ENCODE peak calls at places on chromosomes 16 and 17, in seven cellular contexts. One of them, this sample, is unnamed.

GRCh38 chr16:8323153-8323552 is 267.2 kb downstream of the TMEM114 start:
- DNase-seq in bronchial epithelial cell: no peak
- DNase-seq in GM10248: no peak
- DNase-seq in stomach: no peak
- DNase-seq in HCT116: no peak
- DNase-seq in K562: no peak
- DNase-seq in neural progenitor cell: no peak
- DNase-seq in this sample: no peak

GRCh38 chr16:56689171-56689570 is 6.9 kb downstream of the MT1X start:
- DNase-seq in bronchial epithelial cell: peak; percentile 74
- DNase-seq in GM10248: no peak
- DNase-seq in stomach: no peak
- DNase-seq in HCT116: no peak
- DNase-seq in K562: no peak
- DNase-seq in neural progenitor cell: no peak
- DNase-seq in this sample: no peak

GRCh38 chr16:87942680-87943079 is 6.4 kb upstream of the CA5A start:
- DNase-seq in bronchial epithelial cell: no peak
- DNase-seq in GM10248: no peak
- DNase-seq in stomach: no peak
- DNase-seq in HCT116: no peak
- DNase-seq in K562: no peak
- DNase-seq in neural progenitor cell: no peak
- DNase-seq in this sample: no peak

GRCh38 chr16:82055117-82055516 is 20.1 kb downstream of the HSD17B2 start:
- DNase-seq in bronchial epithelial cell: no peak
- DNase-seq in GM10248: no peak
- DNase-seq in stomach: no peak
- DNase-seq in HCT116: no peak
- DNase-seq in K562: no peak
- DNase-seq in neural progenitor cell: no peak
- DNase-seq in this sample: no peak

GRCh38 chr16:68733570-68733969 is 3.5 kb upstream of the CDH1 start:
- DNase-seq in bronchial epithelial cell: no peak
- DNase-seq in GM10248: no peak
- DNase-seq in stomach: no peak
- DNase-seq in HCT116: no peak
- DNase-seq in K562: no peak
- DNase-seq in neural progenitor cell: no peak
- DNase-seq in this sample: no peak

GRCh38 chr17:55730808-55731207 is 8.1 kb upstream of the TMEM100 start:
- DNase-seq in bronchial epithelial cell: no peak
- DNase-seq in GM10248: no peak
- DNase-seq in stomach: no peak
- DNase-seq in HCT116: no peak
- DNase-seq in K562: no peak
- DNase-seq in neural progenitor cell: no peak
- DNase-seq in this sample: no peak

GRCh38 chr17:78307887-78308633 is 51.8 kb downstream of the SOCS3 start:
- DNase-seq in bronchial epithelial cell: no peak
- DNase-seq in GM10248: no peak
- DNase-seq in stomach: no peak
- DNase-seq in HCT116: no peak
- DNase-seq in K562: peak; percentile 52
- DNase-seq in neural progenitor cell: no peak
- DNase-seq in this sample: no peak

GRCh38 chr16:6133009-6133408 is 1035.4 kb upstream of the EEF2KMT start:
- DNase-seq in bronchial epithelial cell: no peak
- DNase-seq in GM10248: no peak
- DNase-seq in stomach: no peak
- DNase-seq in HCT116: no peak
- DNase-seq in K562: no peak
- DNase-seq in neural progenitor cell: no peak
- DNase-seq in this sample: no peak

GRCh38 chr17:56125830-56126819 is 27.1 kb upstream of the ANKFN1 start:
- DNase-seq in bronchial epithelial cell: peak; percentile 11
- DNase-seq in GM10248: no peak
- DNase-seq in stomach: no peak
- DNase-seq in HCT116: peak; percentile 52
- DNase-seq in K562: peak; percentile 37
- DNase-seq in neural progenitor cell: peak; percentile 68
- DNase-seq in this sample: peak; percentile 38

GRCh38 chr17:4327638-4328037 is 38.8 kb downstream of the UBE2G1 start:
- DNase-seq in bronchial epithelial cell: peak; percentile 95
- DNase-seq in GM10248: no peak
- DNase-seq in stomach: no peak
- DNase-seq in HCT116: peak; percentile 82
- DNase-seq in K562: no peak
- DNase-seq in neural progenitor cell: no peak
- DNase-seq in this sample: no peak

GRCh38 chr16:56625140-56625942 is at the start of gene MT1E:
- DNase-seq in bronchial epithelial cell: peak; percentile 50
- DNase-seq in GM10248: no peak
- DNase-seq in stomach: peak; percentile 93
- DNase-seq in HCT116: peak; percentile 77
- DNase-seq in K562: no peak
- DNase-seq in neural progenitor cell: peak; percentile 71
- DNase-seq in this sample: no peak

GRCh38 chr17:66677201-66677981 is 157.5 kb upstream of the CACNG5 start:
- DNase-seq in bronchial epithelial cell: peak; percentile 99
- DNase-seq in GM10248: no peak
- DNase-seq in stomach: no peak
- DNase-seq in HCT116: no peak
- DNase-seq in K562: no peak
- DNase-seq in neural progenitor cell: no peak
- DNase-seq in this sample: no peak

GRCh38 chr17:81165246-81166032 is at the start of gene PVALEF:
- DNase-seq in bronchial epithelial cell: no peak
- DNase-seq in GM10248: no peak
- DNase-seq in stomach: no peak
- DNase-seq in HCT116: no peak
- DNase-seq in K562: no peak
- DNase-seq in neural progenitor cell: peak; percentile 71
- DNase-seq in this sample: peak; percentile 49

GRCh38 chr17:77591231-77591785 is 367.2 kb upstream of the TNRC6C start:
- DNase-seq in bronchial epithelial cell: peak; percentile 45
- DNase-seq in GM10248: no peak
- DNase-seq in stomach: no peak
- DNase-seq in HCT116: no peak
- DNase-seq in K562: no peak
- DNase-seq in neural progenitor cell: no peak
- DNase-seq in this sample: no peak

GRCh38 chr16:4689091-4689671 is 4.2 kb upstream of the NUDT16L1 start:
- DNase-seq in bronchial epithelial cell: no peak
- DNase-seq in GM10248: no peak
- DNase-seq in stomach: no peak
- DNase-seq in HCT116: no peak
- DNase-seq in K562: no peak
- DNase-seq in neural progenitor cell: no peak
- DNase-seq in this sample: no peak

GRCh38 chr16:82681592-82681991 is 54.8 kb downstream of the CDH13 start:
- DNase-seq in bronchial epithelial cell: peak; percentile 56
- DNase-seq in GM10248: no peak
- DNase-seq in stomach: no peak
- DNase-seq in HCT116: no peak
- DNase-seq in K562: no peak
- DNase-seq in neural progenitor cell: no peak
- DNase-seq in this sample: no peak

GRCh38 chr17:47844814-47845453 is 3.9 kb upstream of the SCRN2 start:
- DNase-seq in bronchial epithelial cell: no peak
- DNase-seq in GM10248: no peak
- DNase-seq in stomach: no peak
- DNase-seq in HCT116: no peak
- DNase-seq in K562: peak; percentile 35
- DNase-seq in neural progenitor cell: no peak
- DNase-seq in this sample: no peak
- TF ChIP-seq CTCF in bronchial epithelial cell: peak; percentile 21
- TF ChIP-seq CTCF in GM10248: no peak
- TF ChIP-seq CTCF in stomach: no peak
- TF ChIP-seq CTCF in HCT116: peak; percentile 60
- TF ChIP-seq CTCF in K562: peak; percentile 57
- TF ChIP-seq CTCF in neural progenitor cell: peak; percentile 52
- TF ChIP-seq CTCF in this sample: peak; percentile 63

GRCh38 chr16:54282202-54282922 is 4.2 kb downstream of the IRX3 start:
- DNase-seq in bronchial epithelial cell: no peak
- DNase-seq in GM10248: peak; percentile 62
- DNase-seq in stomach: peak; percentile 71
- DNase-seq in HCT116: peak; percentile 15
- DNase-seq in K562: peak; percentile 51
- DNase-seq in neural progenitor cell: peak; percentile 86
- DNase-seq in this sample: peak; percentile 80
- TF ChIP-seq CTCF in bronchial epithelial cell: peak; percentile 79
- TF ChIP-seq CTCF in GM10248: peak; percentile 45
- TF ChIP-seq CTCF in stomach: no peak
- TF ChIP-seq CTCF in HCT116: peak; percentile 45
- TF ChIP-seq CTCF in K562: peak; percentile 44
- TF ChIP-seq CTCF in neural progenitor cell: peak; percentile 75
- TF ChIP-seq CTCF in this sample: peak; percentile 78

GRCh38 chr17:75679706-75680201 is 12.6 kb downstream of the SAP30BP start:
- DNase-seq in bronchial epithelial cell: peak; percentile 75
- DNase-seq in GM10248: no peak
- DNase-seq in stomach: peak; percentile 72
- DNase-seq in HCT116: no peak
- DNase-seq in K562: no peak
- DNase-seq in neural progenitor cell: no peak
- DNase-seq in this sample: no peak
- TF ChIP-seq CTCF in bronchial epithelial cell: peak; percentile 59
- TF ChIP-seq CTCF in GM10248: no peak
- TF ChIP-seq CTCF in stomach: no peak
- TF ChIP-seq CTCF in HCT116: peak; percentile 51
- TF ChIP-seq CTCF in K562: no peak
- TF ChIP-seq CTCF in neural progenitor cell: no peak
- TF ChIP-seq CTCF in this sample: no peak

GRCh38 chr16:70453891-70454220 is 539 bp upstream of the FCSK start:
- DNase-seq in bronchial epithelial cell: no peak
- DNase-seq in GM10248: no peak
- DNase-seq in stomach: no peak
- DNase-seq in HCT116: no peak
- DNase-seq in K562: no peak
- DNase-seq in neural progenitor cell: peak; percentile 66
- DNase-seq in this sample: no peak

GRCh38 chr16:70453117-70453890 is 1.1 kb upstream of the FCSK start:
- DNase-seq in bronchial epithelial cell: no peak
- DNase-seq in GM10248: no peak
- DNase-seq in stomach: no peak
- DNase-seq in HCT116: no peak
- DNase-seq in K562: no peak
- DNase-seq in neural progenitor cell: no peak
- DNase-seq in this sample: no peak

GRCh38 chr16:70455910-70456309 is 1.5 kb downstream of the FCSK start:
- DNase-seq in bronchial epithelial cell: no peak
- DNase-seq in GM10248: no peak
- DNase-seq in stomach: no peak
- DNase-seq in HCT116: no peak
- DNase-seq in K562: peak; percentile 57
- DNase-seq in neural progenitor cell: no peak
- DNase-seq in this sample: no peak

GRCh38 chr16:70457446-70457845 is 3.1 kb downstream of the FCSK start:
- DNase-seq in bronchial epithelial cell: no peak
- DNase-seq in GM10248: no peak
- DNase-seq in stomach: no peak
- DNase-seq in HCT116: no peak
- DNase-seq in K562: no peak
- DNase-seq in neural progenitor cell: no peak
- DNase-seq in this sample: no peak

GRCh38 chr16:70454221-70455034 is at the start of gene FCSK:
- DNase-seq in bronchial epithelial cell: peak; percentile 49
- DNase-seq in GM10248: peak; percentile 87
- DNase-seq in stomach: peak; percentile 64
- DNase-seq in HCT116: peak; percentile 50
- DNase-seq in K562: peak; percentile 83
- DNase-seq in neural progenitor cell: peak; percentile 96
- DNase-seq in this sample: peak; percentile 84
- TF ChIP-seq CTCF in bronchial epithelial cell: no peak
- TF ChIP-seq CTCF in GM10248: peak; percentile 23
- TF ChIP-seq CTCF in stomach: no peak
- TF ChIP-seq CTCF in HCT116: no peak
- TF ChIP-seq CTCF in K562: no peak
- TF ChIP-seq CTCF in neural progenitor cell: peak; percentile 61
- TF ChIP-seq CTCF in this sample: no peak

DNA sequence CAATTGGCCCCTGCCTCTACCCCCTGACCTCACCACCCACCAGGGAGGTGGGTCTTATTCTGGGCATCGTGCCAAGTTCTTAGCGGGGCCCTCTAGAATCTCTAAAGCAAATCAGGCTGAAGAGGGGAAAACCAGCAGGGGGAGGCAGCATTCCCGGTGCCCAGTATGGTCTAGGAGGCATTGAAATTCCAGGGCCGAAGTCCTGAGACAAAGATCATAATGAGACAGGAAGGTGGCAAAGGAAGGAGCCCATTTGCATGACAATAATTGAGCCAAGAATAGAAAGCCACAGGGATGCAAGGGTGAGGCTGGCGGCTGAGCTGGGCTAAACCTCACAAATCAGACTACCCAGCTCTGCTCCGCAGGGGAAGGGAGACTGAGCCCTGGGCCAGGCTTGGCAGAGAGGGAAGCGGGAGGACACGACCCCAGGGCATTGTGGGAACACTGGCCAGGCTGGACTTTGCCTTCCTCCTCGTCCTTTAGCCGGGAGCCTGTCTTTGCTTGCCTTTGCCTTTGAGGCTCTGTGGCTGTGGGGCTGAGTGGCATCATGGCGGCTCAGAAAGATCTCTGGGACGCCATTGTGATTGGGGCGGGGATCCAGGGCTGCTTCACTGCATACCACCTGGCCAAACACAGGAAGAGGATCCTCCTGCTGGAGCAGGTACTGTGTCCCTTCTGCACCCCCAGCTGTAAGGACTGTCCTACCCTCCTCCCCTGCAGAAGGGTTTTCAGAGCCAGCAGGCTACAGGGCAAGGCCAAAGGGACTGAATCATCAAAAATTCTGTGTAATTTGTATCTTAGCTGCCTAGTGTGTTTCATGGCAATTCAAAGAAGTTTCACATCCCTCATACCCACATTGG is at the start of gene PIPOX:
- DNase-seq in bronchial epithelial cell: peak; percentile 11
- DNase-seq in GM10248: peak; percentile 39
- DNase-seq in stomach: no peak
- DNase-seq in HCT116: no peak
- DNase-seq in K562: peak; percentile 23
- DNase-seq in neural progenitor cell: peak; percentile 92
- DNase-seq in this sample: peak; percentile 50
- TF ChIP-seq CTCF in bronchial epithelial cell: no peak
- TF ChIP-seq CTCF in GM10248: no peak
- TF ChIP-seq CTCF in stomach: no peak
- TF ChIP-seq CTCF in HCT116: no peak
- TF ChIP-seq CTCF in K562: no peak
- TF ChIP-seq CTCF in neural progenitor cell: peak; percentile 60
- TF ChIP-seq CTCF in this sample: no peak

GRCh38 chr16:1073566-1074378 is 1.2 kb downstream of the SSTR5 start:
- DNase-seq in bronchial epithelial cell: no peak
- DNase-seq in GM10248: no peak
- DNase-seq in stomach: no peak
- DNase-seq in HCT116: no peak
- DNase-seq in K562: peak; percentile 24
- DNase-seq in neural progenitor cell: peak; percentile 72
- DNase-seq in this sample: no peak
- TF ChIP-seq CTCF in bronchial epithelial cell: no peak
- TF ChIP-seq CTCF in GM10248: no peak
- TF ChIP-seq CTCF in stomach: no peak
- TF ChIP-seq CTCF in HCT116: peak; percentile 54
- TF ChIP-seq CTCF in K562: peak; percentile 38
- TF ChIP-seq CTCF in neural progenitor cell: peak; percentile 57
- TF ChIP-seq CTCF in this sample: peak; percentile 42

This sample was measured in endothelial cell.